ENCODE peak calls at places on chromosomes 6 and 20, in seven cellular contexts. O is naive thymus-derived CD8-positive, alpha-beta T cell; W is stromal cell of bone marrow; L is MM.1S; N is stimulated activated effector memory CD8-positive, alpha-beta T cell treated with anti-CD3 and anti-CD28 coated beads, Interleukin-12 subunit alpha, Interleukin-12 subunit beta, amount 100 ng/mL, for 72 hours; T is ELR; H is coronary artery. B is an unnamed sample.

GRCh38 chr20:19903168-19903676 is 113.9 kb upstream of the NAA20 start:
- DNase-seq in T (peak), H (no peak), L (peak), N (no peak), W (no peak), O (no peak), B (peak)

GRCh38 chr20:976033-976432 is 26.1 kb downstream of the RSPO4 start:
- DNase-seq in N (no peak), T (no peak), H (no peak), L (no peak), O (no peak), W (no peak), B (no peak)

GRCh38 chr6:159083146-159083545 is 38.4 kb upstream of the TAGAP start:
- DNase-seq in O (no peak), T (no peak), H (no peak), N (no peak), L (no peak), W (no peak), B (no peak)

GRCh38 chr6:68741501-68742343 is 106.6 kb downstream of the ADGRB3 start:
- DNase-seq in W (no peak), L (no peak), N (no peak), O (no peak), H (no peak), T (no peak), B (no peak)

GRCh38 chr6:51949451-51949850 is 138.0 kb downstream of the PKHD1 start:
- DNase-seq in H (no peak), N (no peak), O (no peak), L (no peak), W (no peak), T (no peak), B (no peak)

GRCh38 chr6:5783584-5784089 is 223.1 kb downstream of the NRN1 start:
- DNase-seq in N (no peak), T (no peak), O (no peak), W (no peak), L (no peak), H (peak), B (no peak)

GRCh38 chr20:59365611-59366284 is 65.3 kb downstream of the EDN3 start:
- DNase-seq in W (no peak), O (no peak), L (no peak), N (no peak), T (no peak), H (no peak), B (no peak)

GRCh38 chr6:155077331-155077730 is 82.2 kb downstream of the TIAM2 start:
- DNase-seq in W (no peak), O (no peak), L (no peak), H (no peak), T (peak), N (no peak), B (peak)

GRCh38 chr6:139944131-139944530 is 569.7 kb upstream of the CITED2 start:
- DNase-seq in O (no peak), W (no peak), N (no peak), H (no peak), T (no peak), L (no peak), B (no peak)

B was measured in HCEC 1CT.